ENCODE peak calls at places on chromosomes 3 and 15, in ten cellular contexts. F is tibial artery, S is hepatocyte, A is left lung, X is IMR-90, U is Peyer's patch, G is neural progenitor cell, L is GM23338, J is psoas muscle, N is heart right ventricle. Q is an unnamed sample.
A peak's percentile ranks its signal among the peaks of the same experiment; 100 is the strongest.

GRCh38 chr15:75835990-75836952 is 7.0 kb upstream of the UBE2Q2 start:
- DNase-seq in F (no peak), S (no peak), A (no peak), X (no peak), U (no peak), G (no peak), L (no peak), J (no peak), N (no peak), Q (no peak)

GRCh38 chr3:107841864-107842263 is 249.0 kb downstream of the CD47 start:
- DNase-seq in F (no peak), S (no peak), A (no peak), X (no peak), U (no peak), G (no peak), L (no peak), J (no peak), N (no peak), Q (no peak)

GRCh38 chr15:75672646-75673425 is 25.1 kb downstream of the SNX33 start:
- DNase-seq in F (no peak), S (peak; percentile 81), A (no peak), X (peak; percentile 91), U (no peak), G (peak; percentile 56), L (peak; percentile 59), J (no peak), N (peak; percentile 50), Q (no peak)

GRCh38 chr3:125104639-125105038 is 48.8 kb upstream of the HEG1 start:
- DNase-seq in F (no peak), S (no peak), A (no peak), X (peak; percentile 31), U (no peak), G (no peak), L (no peak), J (no peak), N (no peak), Q (no peak)

GRCh38 chr15:62894322-62895085 is 148.0 kb upstream of the TPM1 start:
- DNase-seq in F (no peak), S (no peak), A (no peak), X (peak; percentile 28), U (no peak), G (no peak), L (no peak), J (no peak), N (no peak), Q (no peak)

GRCh38 chr15:80832676-80833075 is 53.5 kb downstream of the CEMIP start:
- DNase-seq in F (no peak), S (no peak), A (no peak), X (no peak), U (no peak), G (no peak), L (no peak), J (no peak), N (no peak), Q (no peak)

GRCh38 chr3:113607219-113607596 is 74.9 kb downstream of the SIDT1 start:
- DNase-seq in F (no peak), S (no peak), A (no peak), X (no peak), U (no peak), G (no peak), L (peak; percentile 26), J (no peak), N (no peak), Q (no peak)

GRCh38 chr3:192879346-192880031 is 38.2 kb downstream of the MB21D2 start:
- DNase-seq in F (no peak), S (peak; percentile 79), A (no peak), X (peak; percentile 96), U (no peak), G (peak; percentile 57), L (peak; percentile 95), J (no peak), N (no peak), Q (no peak)

GRCh38 chr3:43523454-43524053 is 98.3 kb downstream of the ANO10 start:
- DNase-seq in F (no peak), S (no peak), A (no peak), X (peak; percentile 56), U (no peak), G (no peak), L (no peak), J (no peak), N (no peak), Q (no peak)

GRCh38 chr15:93035953-93036810 is 52.8 kb downstream of the RGMA start:
- DNase-seq in F (peak; percentile 31), S (peak; percentile 50), A (peak; percentile 60), X (peak; percentile 30), U (peak; percentile 58), G (peak; percentile 50), L (peak; percentile 69), J (peak; percentile 35), N (no peak), Q (peak; percentile 45)

GRCh38 chr3:20056727-20057611 is 16.7 kb downstream of the KAT2B start:
- DNase-seq in F (no peak), S (peak; percentile 49), A (no peak), X (peak; percentile 82), U (no peak), G (no peak), L (no peak), J (no peak), N (no peak), Q (no peak)

GRCh38 chr15:38531509-38531908 is 33.1 kb downstream of the RASGRP1 start:
- DNase-seq in F (no peak), S (no peak), A (no peak), X (peak; percentile 47), U (no peak), G (no peak), L (no peak), J (no peak), N (no peak), Q (no peak)

GRCh38 chr3:138935864-138936762 is 10.8 kb downstream of the FOXL2 start:
- DNase-seq in F (peak; percentile 52), S (peak; percentile 74), A (peak; percentile 69), X (peak; percentile 29), U (peak; percentile 81), G (peak; percentile 85), L (peak; percentile 87), J (peak; percentile 81), N (peak; percentile 83), Q (peak; percentile 82)

DNA sequence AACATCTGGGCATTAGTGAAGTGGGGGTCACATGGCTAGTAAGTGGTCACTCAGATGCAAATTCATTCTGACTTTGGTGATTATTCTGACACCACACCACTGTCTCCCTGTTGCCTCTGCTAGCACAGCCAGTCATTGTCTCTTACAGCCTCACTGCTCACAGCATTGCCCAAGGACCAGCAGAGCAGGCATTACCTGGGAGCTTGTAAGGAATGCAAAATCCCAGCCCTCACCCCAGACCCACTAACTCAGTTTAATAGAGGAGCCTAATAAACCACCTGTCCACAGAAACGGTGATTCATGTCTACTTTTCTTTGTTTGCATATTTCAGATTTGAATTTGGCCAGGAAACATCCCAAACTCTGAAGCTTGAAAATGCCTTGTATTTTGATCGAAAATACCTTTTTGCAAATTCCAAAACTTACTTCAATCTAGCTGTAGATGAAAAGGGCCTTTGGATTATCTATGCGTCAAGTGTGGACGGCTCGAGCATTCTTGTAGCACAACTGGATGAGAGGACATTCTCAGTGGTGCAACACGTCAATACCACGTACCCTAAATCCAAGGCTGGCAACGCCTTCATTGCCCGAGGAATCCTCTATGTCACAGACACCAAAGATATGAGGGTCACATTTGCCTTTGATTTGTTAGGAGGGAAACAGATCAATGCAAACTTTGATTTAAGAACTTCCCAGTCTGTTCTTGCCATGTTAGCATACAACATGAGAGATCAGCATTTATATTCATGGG is 62.7 kb downstream of the GLDN start:
- DNase-seq in F (no peak), S (no peak), A (no peak), X (no peak), U (no peak), G (no peak), L (no peak), J (no peak), N (no peak), Q (no peak)
- H3K27ac ChIP-seq in F (no peak overlapping the region), S (no peak overlapping the region), A (no peak overlapping the region), X (no peak overlapping the region), U (no peak overlapping the region), G (no peak overlapping the region), L (no peak overlapping the region), J (no peak overlapping the region), N (no peak overlapping the region), Q (no peak overlapping the region)

GRCh38 chr15:60426870-60427528 is 29.2 kb upstream of the ANXA2 start:
- DNase-seq in F (no peak), S (peak; percentile 23), A (no peak), X (peak; percentile 85), U (no peak), G (no peak), L (no peak), J (no peak), N (no peak), Q (no peak)

GRCh38 chr15:60423540-60423939 is 25.8 kb upstream of the ANXA2 start:
- DNase-seq in F (no peak), S (peak; percentile 86), A (peak; percentile 46), X (peak; percentile 92), U (no peak), G (peak; percentile 85), L (peak; percentile 77), J (no peak), N (no peak), Q (no peak)

GRCh38 chr15:60424006-60424405 is 26.2 kb upstream of the ANXA2 start:
- DNase-seq in F (no peak), S (no peak), A (no peak), X (no peak), U (no peak), G (no peak), L (no peak), J (no peak), N (no peak), Q (no peak)

DNA sequence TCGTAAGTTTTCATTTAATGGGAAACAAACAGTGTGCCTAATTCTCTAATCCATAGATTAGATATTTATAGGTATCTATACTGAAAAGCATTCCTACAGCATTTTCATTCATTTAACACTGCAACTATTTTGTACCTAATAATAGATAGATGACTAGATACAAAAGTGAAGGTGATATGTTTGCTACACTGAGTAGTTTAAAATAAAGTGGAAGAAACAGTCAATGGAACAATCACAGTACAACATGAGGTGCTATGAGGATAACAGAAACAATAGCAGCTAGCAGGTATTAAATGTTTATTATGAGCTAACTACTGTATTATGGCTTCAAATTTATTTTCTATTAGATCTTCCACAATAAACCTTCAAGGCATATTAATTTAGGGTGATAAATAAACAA is 31.1 kb upstream of the ANXA2 start:
- DNase-seq in F (no peak), S (no peak), A (no peak), X (no peak), U (no peak), G (no peak), L (no peak), J (no peak), N (no peak), Q (no peak)
- H3K36me3 ChIP-seq in F (peaks cover 25% of the 10 kb centered on the region), S (no peaks in the 10 kb centered on the region), A (no peaks in the 10 kb centered on the region), X (peaks cover 9% of the 10 kb centered on the region), U (no peaks in the 10 kb centered on the region), G (no peaks in the 10 kb centered on the region), L (peaks cover 8% of the 10 kb centered on the region), J (no peaks in the 10 kb centered on the region), N (peaks cover 55% of the 10 kb centered on the region), Q (peaks cover 39% of the 10 kb centered on the region)

GRCh38 chr3:38028621-38029361 is 651 bp downstream of the PLCD1 start:
- DNase-seq in F (no peak), S (peak; percentile 42), A (no peak), X (no peak), U (no peak), G (peak; percentile 78), L (peak; percentile 54), J (no peak), N (peak; percentile 38), Q (no peak)
- H3K4me3 ChIP-seq in F (peak overlapping the region; percentile 95), S (peak overlapping the region; percentile 17), A (peak overlapping the region; percentile 71), X (peak overlapping the region; percentile 60), U (peak overlapping the region; percentile 46), G (peak overlapping the region; percentile 83), L (peak overlapping the region; percentile 79), J (peak overlapping the region; percentile 79), N (peak overlapping the region; percentile 81), Q (peak overlapping the region; percentile 81)

GRCh38 chr3:131285456-131285855 is 96.1 kb upstream of the NUDT16 start:
- DNase-seq in F (no peak), S (no peak), A (no peak), X (no peak), U (no peak), G (no peak), L (no peak), J (no peak), N (no peak), Q (no peak)
- H3K27ac ChIP-seq in F (no peak overlapping the region), S (no peak overlapping the region), A (no peak overlapping the region), X (no peak overlapping the region), U (no peak overlapping the region), G (no peak overlapping the region), L (no peak overlapping the region), J (no peak overlapping the region), N (no peak overlapping the region), Q (no peak overlapping the region)